ENCODE peak calls at places on chromosomes 5 and 9, in seven cellular contexts. One of them, this sample, is unnamed.

GRCh38 chr9:111730937-111731567 is 63.7 kb downstream of the SHOC1 start:
- DNase-seq in GM23248: no peak
- DNase-seq in mammary epithelial cell: peak; percentile 71
- DNase-seq in naive thymus-derived CD4-positive, alpha-beta T cell: no peak
- DNase-seq in pancreas: no peak
- DNase-seq in PC-9: peak; percentile 84
- DNase-seq in MM.1S: no peak
- DNase-seq in this sample: no peak

GRCh38 chr5:103464801-103465484 is 97.6 kb downstream of the NUDT12 start:
- DNase-seq in naive thymus-derived CD4-positive, alpha-beta T cell: no peak
- DNase-seq in MM.1S: no peak
- DNase-seq in pancreas: no peak
- DNase-seq in GM23248: no peak
- DNase-seq in PC-9: no peak
- DNase-seq in mammary epithelial cell: no peak
- DNase-seq in this sample: no peak

GRCh38 chr5:129395247-129395646 is 64.9 kb upstream of the ADAMTS19 start:
- DNase-seq in pancreas: no peak
- DNase-seq in MM.1S: no peak
- DNase-seq in mammary epithelial cell: no peak
- DNase-seq in GM23248: no peak
- DNase-seq in naive thymus-derived CD4-positive, alpha-beta T cell: no peak
- DNase-seq in PC-9: no peak
- DNase-seq in this sample: no peak

GRCh38 chr5:9835121-9835770 is 205.1 kb upstream of the TAS2R1 start:
- DNase-seq in naive thymus-derived CD4-positive, alpha-beta T cell: no peak
- DNase-seq in pancreas: no peak
- DNase-seq in MM.1S: no peak
- DNase-seq in mammary epithelial cell: no peak
- DNase-seq in PC-9: no peak
- DNase-seq in GM23248: no peak
- DNase-seq in this sample: no peak

GRCh38 chr5:58198330-58198729 is 261.6 kb downstream of the PLK2 start:
- DNase-seq in PC-9: no peak
- DNase-seq in pancreas: no peak
- DNase-seq in naive thymus-derived CD4-positive, alpha-beta T cell: no peak
- DNase-seq in mammary epithelial cell: no peak
- DNase-seq in GM23248: no peak
- DNase-seq in MM.1S: no peak
- DNase-seq in this sample: no peak

GRCh38 chr9:113139225-113139829 is 11.5 kb upstream of the SLC31A2 start:
- DNase-seq in GM23248: no peak
- DNase-seq in MM.1S: no peak
- DNase-seq in naive thymus-derived CD4-positive, alpha-beta T cell: no peak
- DNase-seq in pancreas: no peak
- DNase-seq in PC-9: no peak
- DNase-seq in mammary epithelial cell: no peak
- DNase-seq in this sample: no peak

GRCh38 chr5:155530046-155530445 is 516.5 kb downstream of the KIF4B start:
- DNase-seq in PC-9: no peak
- DNase-seq in GM23248: no peak
- DNase-seq in naive thymus-derived CD4-positive, alpha-beta T cell: no peak
- DNase-seq in pancreas: no peak
- DNase-seq in MM.1S: no peak
- DNase-seq in mammary epithelial cell: peak; percentile 84
- DNase-seq in this sample: no peak

GRCh38 chr5:1673042-1673674 is 126.5 kb downstream of the MRPL36 start:
- DNase-seq in mammary epithelial cell: no peak
- DNase-seq in GM23248: no peak
- DNase-seq in pancreas: no peak
- DNase-seq in naive thymus-derived CD4-positive, alpha-beta T cell: no peak
- DNase-seq in PC-9: no peak
- DNase-seq in MM.1S: no peak
- DNase-seq in this sample: peak; percentile 2

GRCh38 chr5:116536279-116537161 is 38.1 kb downstream of the SEMA6A start:
- DNase-seq in mammary epithelial cell: no peak
- DNase-seq in MM.1S: no peak
- DNase-seq in PC-9: no peak
- DNase-seq in pancreas: no peak
- DNase-seq in GM23248: no peak
- DNase-seq in naive thymus-derived CD4-positive, alpha-beta T cell: no peak
- DNase-seq in this sample: no peak

DNA sequence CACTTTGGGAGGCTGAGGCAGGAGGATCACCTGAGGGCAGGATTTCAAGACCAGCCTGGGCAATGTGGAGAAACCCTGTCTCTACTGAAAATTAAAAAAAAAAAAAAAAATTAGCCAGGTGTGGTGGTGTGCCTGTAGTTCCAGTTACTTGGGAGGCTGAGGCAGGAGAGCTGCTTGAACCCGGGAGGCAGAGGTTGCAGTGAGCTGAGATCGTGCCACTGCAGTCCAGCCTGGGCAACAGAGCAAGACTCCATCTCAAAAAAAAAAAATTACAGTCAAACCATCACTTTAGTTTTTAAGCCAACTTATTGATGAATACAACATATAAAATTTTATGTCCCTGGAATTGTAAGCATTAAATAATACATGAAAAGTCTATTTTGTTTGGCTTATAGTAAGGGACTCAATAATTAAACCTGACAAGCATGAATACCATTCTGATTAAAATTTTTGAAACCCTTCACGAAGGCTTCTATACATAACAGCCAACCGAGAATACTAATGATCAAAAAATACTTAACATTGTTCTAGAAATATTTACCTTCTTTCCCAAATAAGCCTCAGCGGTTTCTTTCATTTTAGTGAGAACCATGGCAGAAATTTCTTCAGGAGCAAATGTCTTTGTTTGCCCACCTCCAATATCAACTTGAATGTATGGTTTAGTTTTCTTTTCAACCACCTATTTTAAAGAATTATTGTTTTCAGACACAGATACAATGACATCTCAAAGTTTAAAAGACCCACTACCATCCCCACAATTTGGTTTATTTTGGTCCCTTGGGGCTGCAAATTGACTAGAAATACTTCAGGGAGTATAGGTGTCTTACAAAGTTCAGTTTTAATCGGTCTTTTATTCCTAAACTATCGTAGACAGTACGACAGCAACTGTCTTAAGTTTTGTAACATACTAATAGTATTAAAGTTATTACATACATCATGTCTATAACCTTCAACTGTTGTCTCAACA is 1.2 kb downstream of the HSPA5 start:
- DNase-seq in pancreas: no peak
- DNase-seq in naive thymus-derived CD4-positive, alpha-beta T cell: no peak
- DNase-seq in PC-9: no peak
- DNase-seq in mammary epithelial cell: no peak
- DNase-seq in MM.1S: no peak
- DNase-seq in GM23248: no peak
- DNase-seq in this sample: no peak
- H3K4me1 ChIP-seq in pancreas: peaks cover 19% of the 10 kb centered on the region
- H3K4me1 ChIP-seq in naive thymus-derived CD4-positive, alpha-beta T cell: peaks cover 48% of the 10 kb centered on the region
- H3K4me1 ChIP-seq in PC-9: peaks cover 57% of the 10 kb centered on the region
- H3K4me1 ChIP-seq in mammary epithelial cell: peaks cover 35% of the 10 kb centered on the region
- H3K4me1 ChIP-seq in MM.1S: peaks cover 14% of the 10 kb centered on the region
- H3K4me1 ChIP-seq in GM23248: peaks cover 66% of the 10 kb centered on the region
- H3K4me1 ChIP-seq in this sample: peaks cover 24% of the 10 kb centered on the region

GRCh38 chr9:101421653-101422065 is 13.9 kb downstream of the ALDOB start:
- DNase-seq in mammary epithelial cell: no peak
- DNase-seq in GM23248: no peak
- DNase-seq in MM.1S: no peak
- DNase-seq in PC-9: no peak
- DNase-seq in pancreas: peak; percentile 88
- DNase-seq in naive thymus-derived CD4-positive, alpha-beta T cell: no peak
- DNase-seq in this sample: no peak
- H3K4me1 ChIP-seq in mammary epithelial cell: no peaks in the 10 kb centered on the region
- H3K4me1 ChIP-seq in GM23248: peaks cover 5% of the 10 kb centered on the region
- H3K4me1 ChIP-seq in MM.1S: peaks cover 19% of the 10 kb centered on the region
- H3K4me1 ChIP-seq in PC-9: no peaks in the 10 kb centered on the region
- H3K4me1 ChIP-seq in pancreas: peaks cover 30% of the 10 kb centered on the region
- H3K4me1 ChIP-seq in naive thymus-derived CD4-positive, alpha-beta T cell: no peaks in the 10 kb centered on the region
- H3K4me1 ChIP-seq in this sample: no peaks in the 10 kb centered on the region

GRCh38 chr5:143215685-143216084 is 187.8 kb downstream of the NR3C1 start:
- DNase-seq in PC-9: no peak
- DNase-seq in naive thymus-derived CD4-positive, alpha-beta T cell: no peak
- DNase-seq in MM.1S: no peak
- DNase-seq in pancreas: no peak
- DNase-seq in GM23248: no peak
- DNase-seq in mammary epithelial cell: no peak
- DNase-seq in this sample: no peak
- H3K4me1 ChIP-seq in PC-9: no peaks in the 10 kb centered on the region
- H3K4me1 ChIP-seq in naive thymus-derived CD4-positive, alpha-beta T cell: no peaks in the 10 kb centered on the region
- H3K4me1 ChIP-seq in MM.1S: peaks cover 40% of the 10 kb centered on the region
- H3K4me1 ChIP-seq in pancreas: no peaks in the 10 kb centered on the region
- H3K4me1 ChIP-seq in GM23248: peaks cover 12% of the 10 kb centered on the region
- H3K4me1 ChIP-seq in mammary epithelial cell: peaks cover 6% of the 10 kb centered on the region
- H3K4me1 ChIP-seq in this sample: no peaks in the 10 kb centered on the region

GRCh38 chr9:68978054-68978453 is 35.9 kb downstream of the PRKACG start:
- DNase-seq in naive thymus-derived CD4-positive, alpha-beta T cell: no peak
- DNase-seq in mammary epithelial cell: no peak
- DNase-seq in GM23248: no peak
- DNase-seq in pancreas: no peak
- DNase-seq in MM.1S: no peak
- DNase-seq in PC-9: no peak
- DNase-seq in this sample: no peak
- H3K4me1 ChIP-seq in naive thymus-derived CD4-positive, alpha-beta T cell: peaks cover 4% of the 10 kb centered on the region
- H3K4me1 ChIP-seq in mammary epithelial cell: no peaks in the 10 kb centered on the region
- H3K4me1 ChIP-seq in GM23248: no peaks in the 10 kb centered on the region
- H3K4me1 ChIP-seq in pancreas: peaks cover 18% of the 10 kb centered on the region
- H3K4me1 ChIP-seq in MM.1S: peaks cover 11% of the 10 kb centered on the region
- H3K4me1 ChIP-seq in PC-9: no peaks in the 10 kb centered on the region
- H3K4me1 ChIP-seq in this sample: no peaks in the 10 kb centered on the region

DNA sequence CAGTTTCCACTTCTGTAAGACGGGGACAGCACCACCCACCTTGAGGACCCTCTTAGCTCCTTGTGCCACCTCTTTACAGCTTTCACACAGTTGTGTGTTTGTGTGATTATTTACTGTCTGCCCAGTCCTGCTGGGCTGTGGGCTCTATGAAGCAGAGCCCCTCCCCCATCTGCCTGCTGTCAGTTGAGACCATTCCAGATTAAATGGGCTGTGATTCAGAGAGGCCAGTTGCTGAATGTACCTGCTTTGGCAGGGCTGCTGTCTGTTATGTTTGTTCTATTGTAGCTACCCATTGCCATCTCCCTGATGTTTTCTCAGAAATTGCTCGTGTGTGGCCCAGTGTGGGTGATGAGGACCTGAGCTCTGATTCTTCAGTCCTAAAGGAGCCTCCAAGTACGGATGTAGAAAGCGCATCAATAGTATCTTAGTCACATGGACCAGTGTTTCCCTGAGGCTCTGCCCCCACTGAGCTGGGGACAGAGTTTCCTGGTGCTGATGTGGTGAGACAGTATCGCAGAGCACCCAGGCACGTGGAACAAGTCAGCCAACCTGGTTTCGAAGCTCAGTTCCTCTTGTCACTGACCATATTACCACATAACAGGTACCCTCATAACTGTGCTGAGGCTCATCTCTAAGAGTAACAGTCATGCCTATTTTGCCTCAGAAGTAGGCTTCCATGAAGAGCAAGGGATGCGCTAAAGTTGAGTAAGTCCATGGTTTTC is 3.7 kb downstream of the ANGPTL2 start:
- DNase-seq in MM.1S: no peak
- DNase-seq in mammary epithelial cell: no peak
- DNase-seq in PC-9: no peak
- DNase-seq in GM23248: no peak
- DNase-seq in naive thymus-derived CD4-positive, alpha-beta T cell: no peak
- DNase-seq in pancreas: no peak
- DNase-seq in this sample: peak; percentile 7
- H3K4me1 ChIP-seq in MM.1S: peaks cover 31% of the 10 kb centered on the region
- H3K4me1 ChIP-seq in mammary epithelial cell: peaks cover 11% of the 10 kb centered on the region
- H3K4me1 ChIP-seq in PC-9: peaks cover 19% of the 10 kb centered on the region
- H3K4me1 ChIP-seq in GM23248: peaks cover 19% of the 10 kb centered on the region
- H3K4me1 ChIP-seq in naive thymus-derived CD4-positive, alpha-beta T cell: no peaks in the 10 kb centered on the region
- H3K4me1 ChIP-seq in pancreas: no peaks in the 10 kb centered on the region
- H3K4me1 ChIP-seq in this sample: no peaks in the 10 kb centered on the region

GRCh38 chr5:141636106-141636412 is 590 bp downstream of the HDAC3 start:
- DNase-seq in PC-9: no peak
- DNase-seq in mammary epithelial cell: no peak
- DNase-seq in pancreas: no peak
- DNase-seq in GM23248: no peak
- DNase-seq in naive thymus-derived CD4-positive, alpha-beta T cell: no peak
- DNase-seq in MM.1S: no peak
- DNase-seq in this sample: no peak

GRCh38 chr5:141634162-141634561 is 2.5 kb downstream of the HDAC3 start:
- DNase-seq in naive thymus-derived CD4-positive, alpha-beta T cell: no peak
- DNase-seq in mammary epithelial cell: no peak
- DNase-seq in PC-9: no peak
- DNase-seq in MM.1S: no peak
- DNase-seq in pancreas: no peak
- DNase-seq in GM23248: no peak
- DNase-seq in this sample: no peak

GRCh38 chr5:141636413-141637265 is at the start of the genes HDAC3 and RELL2:
- DNase-seq in PC-9: peak; percentile 70
- DNase-seq in naive thymus-derived CD4-positive, alpha-beta T cell: peak; percentile 96
- DNase-seq in pancreas: peak; percentile 94
- DNase-seq in GM23248: peak; percentile 97
- DNase-seq in mammary epithelial cell: peak; percentile 89
- DNase-seq in MM.1S: peak; percentile 88
- DNase-seq in this sample: peak; percentile 96

GRCh38 chr5:141635646-141636045 is 1.0 kb downstream of the HDAC3 start:
- DNase-seq in GM23248: no peak
- DNase-seq in MM.1S: no peak
- DNase-seq in PC-9: no peak
- DNase-seq in naive thymus-derived CD4-positive, alpha-beta T cell: no peak
- DNase-seq in mammary epithelial cell: no peak
- DNase-seq in pancreas: no peak
- DNase-seq in this sample: no peak

DNA sequence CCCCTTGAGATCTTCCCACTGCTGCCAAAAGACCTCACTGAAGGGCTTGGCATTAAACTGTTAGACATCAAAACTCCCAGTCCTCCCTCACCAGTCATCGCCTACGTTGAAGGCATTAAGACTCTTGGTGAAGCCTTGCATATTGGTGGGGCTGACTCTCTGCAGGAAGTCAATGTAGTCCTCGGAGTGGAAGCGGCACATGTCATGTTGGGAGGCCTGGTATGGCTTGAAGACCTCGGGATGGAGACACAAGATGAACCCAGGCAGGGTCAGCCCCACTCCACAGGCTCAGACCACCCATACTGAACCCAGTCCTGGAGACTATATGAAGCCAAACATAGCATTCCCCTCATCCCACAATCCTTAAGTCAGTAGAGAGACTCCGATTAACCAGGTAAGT is 1.9 kb downstream of the HDAC3 start:
- DNase-seq in MM.1S: no peak
- DNase-seq in naive thymus-derived CD4-positive, alpha-beta T cell: no peak
- DNase-seq in GM23248: no peak
- DNase-seq in pancreas: no peak
- DNase-seq in PC-9: no peak
- DNase-seq in mammary epithelial cell: no peak
- DNase-seq in this sample: no peak
- H3K4me1 ChIP-seq in MM.1S: peaks cover 16% of the 10 kb centered on the region
- H3K4me1 ChIP-seq in naive thymus-derived CD4-positive, alpha-beta T cell: peaks cover 23% of the 10 kb centered on the region
- H3K4me1 ChIP-seq in GM23248: peaks cover 9% of the 10 kb centered on the region
- H3K4me1 ChIP-seq in pancreas: peaks cover 13% of the 10 kb centered on the region
- H3K4me1 ChIP-seq in PC-9: peaks cover 21% of the 10 kb centered on the region
- H3K4me1 ChIP-seq in mammary epithelial cell: peaks cover 25% of the 10 kb centered on the region
- H3K4me1 ChIP-seq in this sample: peaks cover 19% of the 10 kb centered on the region

GRCh38 chr5:172745836-172746235 is 25.2 kb downstream of the DUSP1 start:
- DNase-seq in pancreas: no peak
- DNase-seq in PC-9: no peak
- DNase-seq in mammary epithelial cell: no peak
- DNase-seq in naive thymus-derived CD4-positive, alpha-beta T cell: no peak
- DNase-seq in GM23248: no peak
- DNase-seq in MM.1S: no peak
- DNase-seq in this sample: no peak
- H3K4me1 ChIP-seq in pancreas: no peaks in the 10 kb centered on the region
- H3K4me1 ChIP-seq in PC-9: peaks cover 24% of the 10 kb centered on the region
- H3K4me1 ChIP-seq in mammary epithelial cell: peaks cover 6% of the 10 kb centered on the region
- H3K4me1 ChIP-seq in naive thymus-derived CD4-positive, alpha-beta T cell: no peaks in the 10 kb centered on the region
- H3K4me1 ChIP-seq in GM23248: peaks cover 10% of the 10 kb centered on the region
- H3K4me1 ChIP-seq in MM.1S: no peaks in the 10 kb centered on the region
- H3K4me1 ChIP-seq in this sample: no peaks in the 10 kb centered on the region

This sample was measured in breast epithelium.